ENCODE peak calls at places on chromosomes 7 and 10, in seven cellular contexts. X is activated effector memory CD4-positive, alpha-beta T cell treated with anti-CD3 and anti-CD28 coated beads, Interleukin-2, amount 50 U/mL, for 16 hours; M is NCI-H1092 treated with DMSO at 0.1 percent for 48 hours; Q is GM04504; B is stromal cell of bone marrow; H is mucosa of gallbladder; R is HS-5. G is an unnamed sample.
A peak's percentile ranks its signal among the peaks of the same experiment; 100 is the strongest.

GRCh38 chr10:78581133-78581694 is 487.6 kb upstream of the ZMIZ1 start:
- DNase-seq in H (no peak), Q (no peak), X (no peak), M (no peak), B (no peak), R (no peak), G (no peak)

GRCh38 chr7:26538683-26539082 is 247.0 kb downstream of the SNX10 start:
- DNase-seq in B (no peak), H (no peak), Q (no peak), R (no peak), M (peak; percentile 40), X (no peak), G (no peak)

GRCh38 chr10:6069101-6069931 is 7.1 kb upstream of the IL2RA start:
- DNase-seq in M (no peak), R (no peak), X (no peak), H (no peak), B (no peak), Q (no peak), G (no peak)

GRCh38 chr7:71132521-71133231 is 732 bp downstream of the GALNT17 start:
- DNase-seq in M (no peak), X (no peak), B (no peak), R (no peak), Q (no peak), H (no peak), G (no peak)

GRCh38 chr10:62655337-62655994 is 149.1 kb upstream of the ADO start:
- DNase-seq in Q (no peak), B (no peak), M (no peak), H (no peak), R (no peak), X (peak; percentile 66), G (no peak)

GRCh38 chr7:1109581-1110310 is 21.8 kb downstream of the GPER1 start:
- DNase-seq in H (no peak), M (no peak), Q (no peak), B (no peak), X (no peak), R (no peak), G (no peak)

GRCh38 chr7:26603631-26604030 is 260.8 kb downstream of the SKAP2 start:
- DNase-seq in R (no peak), B (no peak), M (no peak), H (no peak), X (no peak), Q (no peak), G (peak; percentile 4)

GRCh38 chr10:102710604-102711003 is 3.6 kb downstream of the ARL3 start:
- DNase-seq in R (peak; percentile 50), X (no peak), B (no peak), H (no peak), M (no peak), Q (peak; percentile 35), G (peak; percentile 62)

GRCh38 chr7:23864984-23865383 is 155.0 kb downstream of the STK31 start:
- DNase-seq in H (no peak), X (no peak), B (peak; percentile 59), Q (peak; percentile 32), R (peak; percentile 90), M (no peak), G (no peak)

GRCh38 chr7:16695621-16696237 is 49.7 kb downstream of the BZW2 start:
- DNase-seq in H (peak; percentile 50), M (peak; percentile 54), R (peak; percentile 53), B (peak; percentile 44), X (no peak), Q (peak; percentile 42), G (peak; percentile 76)

GRCh38 chr10:93039721-93040120 is 20.9 kb upstream of the CYP26C1 start:
- DNase-seq in R (no peak), B (peak; percentile 36), M (no peak), X (no peak), Q (no peak), H (no peak), G (peak; percentile 13)

GRCh38 chr7:157737151-157738063 is 400.6 kb downstream of the DNAJB6 start:
- DNase-seq in B (no peak), H (no peak), M (no peak), R (no peak), Q (no peak), X (no peak), G (no peak)

GRCh38 chr7:102991540-102992214 is 78.9 kb downstream of the LRRC17 start:
- DNase-seq in M (no peak), B (peak; percentile 95), R (peak; percentile 78), Q (peak; percentile 63), H (peak; percentile 70), X (no peak), G (peak; percentile 94)

GRCh38 chr10:71299071-71299759 is 19.8 kb upstream of the SLC29A3 start:
- DNase-seq in R (no peak), H (no peak), X (no peak), B (no peak), Q (no peak), M (no peak), G (no peak)

GRCh38 chr7:32293833-32294232 is 196.3 kb downstream of the LSM5 start:
- DNase-seq in R (no peak), X (no peak), M (peak; percentile 24), B (no peak), H (no peak), Q (no peak), G (no peak)

GRCh38 chr10:91683976-91684375 is 51.1 kb upstream of the PPP1R3C start:
- DNase-seq in X (no peak), H (no peak), R (peak; percentile 82), M (no peak), B (no peak), Q (peak; percentile 58), G (peak; percentile 3)

GRCh38 chr10:112580267-112580666 is 133.3 kb downstream of the VTI1A start:
- DNase-seq in X (no peak), R (no peak), M (no peak), B (no peak), Q (no peak), H (no peak), G (no peak)

GRCh38 chr7:127907638-127908040 is 123.6 kb downstream of the LRRC4 start:
- DNase-seq in B (no peak), X (no peak), R (no peak), H (no peak), M (no peak), Q (no peak), G (peak; percentile 49)

GRCh38 chr10:119643306-119644214 is 7.6 kb upstream of the BAG3 start:
- DNase-seq in Q (no peak), B (peak; percentile 85), X (no peak), R (no peak), M (no peak), H (peak; percentile 50), G (no peak)

GRCh38 chr10:74916283-74916682 is 89.9 kb downstream of the KAT6B start:
- DNase-seq in R (no peak), X (no peak), B (no peak), M (no peak), H (no peak), Q (no peak), G (no peak)

GRCh38 chr7:3861941-3862340 is 560.9 kb downstream of the SDK1 start:
- DNase-seq in X (no peak), R (peak; percentile 13), B (peak; percentile 42), Q (no peak), M (no peak), H (peak; percentile 37), G (peak; percentile 28)

GRCh38 chr7:15558747-15559146 is 3.1 kb downstream of the AGMO start:
- DNase-seq in M (no peak), H (no peak), X (no peak), B (peak; percentile 53), R (no peak), Q (no peak), G (no peak)

GRCh38 chr7:83821866-83822265 is 172.9 kb upstream of the SEMA3E start:
- DNase-seq in B (no peak), H (no peak), X (no peak), M (no peak), Q (no peak), R (no peak), G (no peak)

GRCh38 chr7:148303295-148304013 is 287.1 kb upstream of the C7orf33 start:
- DNase-seq in H (peak; percentile 55), R (no peak), B (peak; percentile 91), X (no peak), Q (peak; percentile 22), M (peak; percentile 39), G (no peak)

GRCh38 chr7:96691692-96692091 is 18.0 kb downstream of the SEM1 start:
- DNase-seq in M (no peak), X (no peak), Q (no peak), R (no peak), B (no peak), H (no peak), G (no peak)

GRCh38 chr10:43689618-43689954 is 40.9 kb upstream of the ZNF32 start:
- DNase-seq in M (no peak), R (no peak), H (peak; percentile 66), B (no peak), X (peak; percentile 71), Q (no peak), G (no peak)

GRCh38 chr7:73363225-73364005 is 35.5 kb downstream of the FKBP6 start:
- DNase-seq in H (no peak), R (no peak), B (no peak), M (no peak), Q (no peak), X (no peak), G (no peak)

GRCh38 chr7:77904252-77904651 is 105.7 kb downstream of the PHTF2 start:
- DNase-seq in R (no peak), B (no peak), X (no peak), M (no peak), Q (no peak), H (no peak), G (no peak)

GRCh38 chr10:62083413-62083794 is 181.9 kb downstream of the ARID5B start:
- DNase-seq in M (peak; percentile 37), Q (no peak), B (no peak), R (no peak), X (no peak), H (no peak), G (no peak)

GRCh38 chr10:91887075-91887899 is 22.0 kb downstream of the FGFBP3 start:
- DNase-seq in Q (no peak), B (no peak), R (no peak), M (no peak), H (no peak), X (peak; percentile 70), G (no peak)

GRCh38 chr7:91228327-91228726 is 35.9 kb upstream of the FZD1 start:
- DNase-seq in B (peak; percentile 23), M (no peak), H (no peak), R (no peak), X (no peak), Q (no peak), G (no peak)

GRCh38 chr7:150919160-150919559 is 59.0 kb downstream of the KCNH2 start:
- DNase-seq in B (no peak), H (no peak), M (no peak), X (no peak), R (no peak), Q (no peak), G (no peak)

GRCh38 chr7:65554-65953 is 126.8 kb upstream of the FAM20C start:
- DNase-seq in X (no peak), B (no peak), H (no peak), M (no peak), Q (no peak), R (no peak), G (no peak)

GRCh38 chr7:94314526-94314925 is 80.2 kb upstream of the COL1A2 start:
- DNase-seq in M (peak; percentile 88), R (no peak), H (no peak), X (no peak), Q (no peak), B (no peak), G (no peak)

GRCh38 chr7:50197547-50197946 is 104.5 kb upstream of the ZPBP start:
- DNase-seq in X (peak; percentile 89), Q (no peak), M (no peak), H (no peak), B (no peak), R (no peak), G (no peak)

GRCh38 chr7:108497082-108497725 is 28.7 kb downstream of the PNPLA8 start:
- DNase-seq in Q (peak; percentile 21), M (peak; percentile 55), H (peak; percentile 24), R (peak; percentile 10), X (no peak), B (peak; percentile 28), G (peak; percentile 32)